ENCODE peak calls at places on chromosomes 4 and X, in seven cellular contexts. C is GM13976, F is fibroblast of pulmonary artery, P is heart right ventricle, U is fibroblast of villous mesenchyme, T is uterus, E is WERI-Rb-1. B is an unnamed sample.

GRCh38 chrX:134713618-134714107 is 55.4 kb upstream of the PLAC1 start:
- DNase-seq in P (no peak), C (no peak), U (no peak), F (no peak), T (no peak), E (no peak), B (no peak)

GRCh38 chr4:110532901-110533589 is 57.1 kb downstream of the ENPEP start:
- DNase-seq in F (no peak), E (no peak), U (peak), T (no peak), C (no peak), P (no peak), B (no peak)

GRCh38 chr4:56226579-56226978 is 160.7 kb downstream of the AASDH start:
- DNase-seq in C (no peak), T (no peak), P (no peak), U (no peak), E (no peak), F (no peak), B (no peak)

GRCh38 chrX:68746988-68747387 is 81.8 kb upstream of the EFNB1 start:
- DNase-seq in E (no peak), T (no peak), C (no peak), F (no peak), P (no peak), U (no peak), B (no peak)

GRCh38 chr4:108303488-108304177 is 134.9 kb upstream of the LEF1 start:
- DNase-seq in F (no peak), C (no peak), E (no peak), T (no peak), U (no peak), P (no peak), B (no peak)

GRCh38 chr4:141027421-141027820 is 105.8 kb downstream of the RNF150 start:
- DNase-seq in U (peak), P (no peak), T (no peak), C (no peak), E (no peak), F (no peak), B (no peak)

GRCh38 chr4:69323284-69323683 is 43.0 kb downstream of the UGT2B28 start:
- DNase-seq in C (no peak), E (no peak), P (no peak), T (no peak), U (no peak), F (no peak), B (no peak)

GRCh38 chr4:94536649-94537464 is 85.1 kb downstream of the PDLIM5 start:
- DNase-seq in C (no peak), F (peak), U (no peak), P (no peak), T (no peak), E (no peak), B (no peak)

GRCh38 chr4:87896020-87896621 is 63.4 kb downstream of the MEPE start:
- DNase-seq in E (no peak), T (no peak), F (peak), P (no peak), U (peak), C (no peak), B (no peak)

GRCh38 chr4:113050361-113050760 is 908 bp downstream of the ANK2 start:
- DNase-seq in E (no peak), P (no peak), F (no peak), C (no peak), U (no peak), T (no peak), B (no peak)

GRCh38 chr4:128725405-128725804 is 84.1 kb upstream of the JADE1 start:
- DNase-seq in E (no peak), C (no peak), P (no peak), F (no peak), U (no peak), T (no peak), B (no peak)

GRCh38 chr4:77782102-77782835 is 36.9 kb downstream of the CNOT6L start:
- DNase-seq in E (no peak), U (no peak), P (no peak), T (no peak), F (no peak), C (no peak), B (no peak)

GRCh38 chr4:7366958-7367353 is 67.8 kb downstream of the PSAPL1 start:
- DNase-seq in F (no peak), C (no peak), U (no peak), E (no peak), T (no peak), P (no peak), B (no peak)

GRCh38 chrX:63299596-63299995 is 51.5 kb downstream of the SPIN4 start:
- DNase-seq in E (no peak), C (no peak), F (no peak), T (no peak), P (no peak), U (no peak), B (no peak)

GRCh38 chr4:100738388-100739165 is 220.8 kb upstream of the EMCN start:
- DNase-seq in U (peak), C (no peak), P (no peak), T (no peak), E (no peak), F (peak), B (no peak)

GRCh38 chr4:41655177-41655576 is 93.3 kb downstream of the PHOX2B start:
- DNase-seq in E (no peak), C (no peak), P (no peak), T (no peak), U (no peak), F (no peak), B (no peak)

GRCh38 chr4:133588306-133588705 is 439.2 kb downstream of the PCDH10 start:
- DNase-seq in P (no peak), F (no peak), E (no peak), T (no peak), U (no peak), C (no peak), B (no peak)

GRCh38 chr4:133585323-133585722 is 436.2 kb downstream of the PCDH10 start:
- DNase-seq in F (no peak), U (no peak), P (no peak), T (no peak), E (no peak), C (no peak), B (no peak)

GRCh38 chr4:133581971-133582619 is 433.0 kb downstream of the PCDH10 start:
- DNase-seq in U (peak), E (no peak), T (no peak), P (no peak), F (peak), C (no peak), B (no peak)

DNA sequence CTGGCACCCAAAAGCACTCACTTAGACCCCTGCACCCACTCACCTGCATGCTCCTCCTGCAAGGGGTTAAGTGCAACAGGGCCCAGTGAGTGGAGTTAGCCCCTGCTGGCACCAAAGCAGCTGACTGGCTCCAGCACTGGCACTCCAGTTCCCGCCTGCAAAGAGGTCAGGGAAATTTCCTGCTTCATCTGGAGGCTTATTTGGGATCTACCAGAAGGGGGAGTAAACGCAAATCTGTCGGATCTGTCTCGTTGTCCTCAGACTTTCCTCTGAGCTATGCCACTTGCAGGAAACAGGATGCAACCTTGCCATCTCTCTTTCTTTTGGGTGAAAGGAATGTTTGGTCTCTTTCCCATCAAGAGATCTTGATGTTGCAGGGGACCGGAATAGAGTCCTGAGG is 435.6 kb downstream of the PCDH10 start:
- DNase-seq in E (no peak), C (no peak), T (no peak), F (no peak), U (no peak), P (no peak), B (no peak)
- TF ChIP-seq CTCF in E (peak), C (no peak), T (no peak), F (peak), U (peak), P (no peak), B (no peak)

DNA sequence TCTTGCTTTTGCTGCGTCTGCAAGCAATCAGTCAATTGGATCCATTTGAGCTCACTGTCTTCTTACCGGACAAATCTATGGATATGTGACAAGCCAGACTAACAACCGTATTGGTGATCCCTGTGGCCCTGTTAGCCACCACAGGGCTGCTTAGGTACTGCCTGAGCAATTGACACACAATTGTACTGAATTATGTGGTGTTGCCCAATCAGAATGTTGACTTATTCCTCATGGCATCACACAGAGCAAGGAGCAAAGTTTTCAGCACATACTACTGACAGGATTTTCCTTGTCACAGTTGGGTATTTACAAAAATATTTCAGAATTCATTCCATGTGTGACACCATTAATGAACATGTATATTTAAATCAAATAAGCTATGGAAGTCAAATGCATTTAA is 41.3 kb upstream of the XAGE1B start:
- DNase-seq in U (no peak), F (no peak), E (no peak), T (no peak), C (no peak), P (no peak), B (no peak)
- TF ChIP-seq CTCF in U (no peak), F (no peak), E (no peak), T (no peak), C (no peak), P (no peak), B (no peak)

GRCh38 chrX:26918633-26919032 is 544.5 kb downstream of the PPP4R3C start:
- DNase-seq in U (no peak), P (no peak), T (no peak), E (peak), C (peak), F (peak), B (no peak)
- TF ChIP-seq CTCF in U (peak), P (no peak), T (no peak), E (peak), C (peak), F (peak), B (peak)

DNA sequence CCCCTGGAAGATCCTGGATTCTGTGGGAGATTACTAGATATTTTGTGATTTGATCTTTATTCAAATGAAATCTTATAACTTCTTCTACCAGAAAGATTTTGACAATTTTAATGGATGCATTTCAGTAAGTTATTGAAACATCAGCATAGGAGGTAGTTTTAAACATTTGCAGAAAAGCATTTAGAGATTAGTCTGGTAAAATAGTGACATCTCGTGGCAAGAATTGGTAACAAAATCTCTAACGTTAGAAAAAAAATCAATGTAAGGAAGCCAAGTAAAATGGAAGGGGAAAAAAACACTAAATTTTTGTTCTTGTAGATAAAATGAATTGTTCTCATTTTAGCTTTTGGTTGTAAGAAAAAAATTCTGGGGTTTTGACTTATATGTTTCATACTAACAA is 73.3 kb downstream of the TASL start:
- DNase-seq in P (no peak), U (peak), C (peak), T (no peak), E (no peak), F (peak), B (peak)
- TF ChIP-seq CTCF in P (peak), U (peak), C (peak), T (peak), E (no peak), F (peak), B (peak)